ENCODE peak calls at places on chromosome X, in ten cellular contexts. W is heart left ventricle; R is CD8-positive, alpha-beta T cell; D is right atrium auricular region; P is A549; I is body of pancreas; U is RWPE2; F is breast epithelium; X is AG09309; J is ovary. E is an unnamed sample.
A peak's percentile ranks its signal among the peaks of the same experiment; 100 is the strongest.

GRCh38 chrX:146615807-146616206 is 193.8 kb upstream of the CXorf51B start:
- DNase-seq in W (no peak), R (no peak), D (no peak), P (no peak), I (no peak), U (no peak), F (no peak), X (no peak), J (no peak), E (no peak)

GRCh38 chrX:109707322-109707721 is 25.7 kb downstream of the ACSL4 start:
- DNase-seq in W (no peak), R (no peak), D (no peak), P (no peak), I (no peak), U (no peak), F (no peak), X (no peak), J (no peak), E (no peak)

GRCh38 chrX:51487960-51488267 is 8.5 kb downstream of the NUDT11 start:
- DNase-seq in W (no peak), R (no peak), D (no peak), P (no peak), I (no peak), U (no peak), F (no peak), X (no peak), J (no peak), E (no peak)

GRCh38 chrX:97527725-97528124 is 644.0 kb downstream of the RPA4 start:
- DNase-seq in W (no peak), R (no peak), D (no peak), P (no peak), I (no peak), U (no peak), F (no peak), X (no peak), J (no peak), E (no peak)

GRCh38 chrX:78104447-78105176 is 564 bp downstream of the PGK1 start:
- DNase-seq in W (no peak), R (peak; percentile 45), D (peak; percentile 69), P (peak; percentile 35), I (peak; percentile 68), U (no peak), F (peak; percentile 23), X (peak; percentile 24), J (peak; percentile 37), E (no peak)

GRCh38 chrX:51641421-51642021 is 22.8 kb upstream of the CENPVL3 start:
- DNase-seq in W (no peak), R (no peak), D (no peak), P (peak; percentile 2), I (peak; percentile 13), U (no peak), F (no peak), X (peak; percentile 3), J (no peak), E (peak; percentile 18)

GRCh38 chrX:118724775-118725174 is 2.6 kb upstream of the IL13RA1 start:
- DNase-seq in W (no peak), R (no peak), D (no peak), P (peak; percentile 15), I (no peak), U (no peak), F (no peak), X (no peak), J (no peak), E (no peak)

GRCh38 chrX:103554687-103555417 is 30.5 kb upstream of the TCEAL4 start:
- DNase-seq in W (no peak), R (peak; percentile 73), D (no peak), P (no peak), I (peak; percentile 18), U (no peak), F (peak; percentile 51), X (no peak), J (no peak), E (peak; percentile 15)

GRCh38 chrX:104351173-104351769 is 96.5 kb upstream of the ESX1 start:
- DNase-seq in W (no peak), R (no peak), D (no peak), P (peak; percentile 44), I (no peak), U (no peak), F (no peak), X (peak; percentile 67), J (no peak), E (no peak)

GRCh38 chrX:71532078-71532752 is 689 bp upstream of the OGT start:
- DNase-seq in W (no peak), R (peak; percentile 79), D (no peak), P (peak; percentile 8), I (peak; percentile 14), U (no peak), F (no peak), X (no peak), J (no peak), E (no peak)

GRCh38 chrX:106987488-106987887 is 12.5 kb downstream of the MORC4 start:
- DNase-seq in W (no peak), R (no peak), D (no peak), P (no peak), I (no peak), U (no peak), F (no peak), X (no peak), J (no peak), E (no peak)
- H3K4me3 ChIP-seq in W (no peak overlapping the region), R (no peak overlapping the region), D (no peak overlapping the region), P (no peak overlapping the region), I (no peak overlapping the region), U (no peak overlapping the region), F (no peak overlapping the region), X (no peak overlapping the region), J (no peak overlapping the region), E (no peak overlapping the region)

GRCh38 chrX:30573125-30573524 is 4.4 kb downstream of the TASL start:
- DNase-seq in W (no peak), R (no peak), D (no peak), P (no peak), I (no peak), U (no peak), F (no peak), X (no peak), J (no peak), E (no peak)

GRCh38 chrX:30570505-30570904 is 7.1 kb downstream of the TASL start:
- DNase-seq in W (no peak), R (no peak), D (no peak), P (no peak), I (no peak), U (no peak), F (no peak), X (peak; percentile 1), J (no peak), E (no peak)

GRCh38 chrX:30572004-30572403 is 5.6 kb downstream of the TASL start:
- DNase-seq in W (no peak), R (no peak), D (no peak), P (no peak), I (no peak), U (no peak), F (no peak), X (no peak), J (no peak), E (no peak)

GRCh38 chrX:30576881-30577280 is 685 bp downstream of the TASL start:
- DNase-seq in W (no peak), R (no peak), D (no peak), P (no peak), I (no peak), U (no peak), F (no peak), X (no peak), J (no peak), E (no peak)

DNA sequence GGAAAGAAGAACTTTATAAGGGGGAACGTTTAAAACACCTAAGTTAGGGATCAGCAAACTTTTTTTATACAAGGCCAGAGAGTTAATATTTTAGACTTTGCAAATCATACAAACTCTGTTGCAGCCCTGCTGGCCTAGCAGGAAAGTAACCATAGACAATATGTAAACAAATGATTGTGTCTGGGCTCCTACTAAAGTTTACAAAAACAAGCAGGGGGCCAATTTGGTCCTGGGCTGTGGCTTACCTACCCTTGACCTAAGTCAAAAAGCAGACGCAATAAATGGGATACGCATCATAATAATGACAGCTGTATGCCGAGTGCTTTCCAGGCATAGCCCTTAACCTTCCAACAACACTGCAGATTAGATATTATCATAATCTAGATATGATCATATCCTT is 4.9 kb downstream of the TASL start:
- DNase-seq in W (no peak), R (no peak), D (no peak), P (no peak), I (no peak), U (no peak), F (no peak), X (no peak), J (no peak), E (no peak)
- TF ChIP-seq CTCF in W (no peak), R (no peak), D (no peak), P (no peak), I (no peak), U (no peak), F (no peak), X (no peak), J (no peak), E (no peak)

DNA sequence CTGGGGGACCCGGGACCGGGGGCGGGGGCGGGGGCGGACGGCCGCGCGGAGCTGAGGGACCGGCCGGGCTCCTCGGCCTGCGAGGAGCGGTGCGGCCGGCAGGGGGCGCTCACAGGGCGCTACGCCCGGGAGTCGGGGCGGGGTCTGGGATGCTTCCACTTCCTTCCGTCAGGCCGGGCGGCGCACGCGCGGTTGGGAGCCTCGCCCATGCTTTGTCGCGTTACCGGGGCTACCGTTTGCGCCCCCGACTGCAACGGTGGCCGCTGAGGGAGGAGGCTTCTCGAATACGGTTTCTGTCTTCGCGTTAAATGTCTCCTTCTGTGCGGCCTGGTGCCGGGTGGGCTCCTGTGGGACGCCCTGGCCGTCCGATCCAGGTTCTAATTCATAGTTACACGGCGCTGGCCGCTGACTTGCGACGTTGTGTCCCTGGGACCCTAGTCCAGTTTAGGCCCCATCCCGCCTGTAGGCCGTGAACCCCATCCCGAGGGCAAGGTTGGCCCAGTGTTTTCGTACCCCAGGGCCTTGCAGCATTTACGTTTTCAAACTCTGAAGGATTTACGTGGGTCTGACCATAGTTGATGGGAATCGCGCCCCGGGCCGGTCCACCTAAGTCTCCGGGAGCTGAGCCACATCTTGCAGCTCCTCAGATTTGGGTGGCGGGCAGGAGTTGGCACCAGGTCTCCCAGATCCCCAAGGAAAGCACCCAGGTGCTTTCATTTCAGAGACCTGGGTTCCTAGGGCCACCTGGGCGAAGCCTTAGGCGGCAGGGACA is 549 bp downstream of the MSL3 start:
- DNase-seq in W (peak; percentile 94), R (peak; percentile 91), D (peak; percentile 82), P (peak; percentile 70), I (peak; percentile 89), U (peak; percentile 77), F (peak; percentile 53), X (peak; percentile 20), J (peak; percentile 88), E (peak; percentile 21)
- H3K4me3 ChIP-seq in W (peak overlapping the region; percentile 83), R (peak overlapping the region; percentile 76), D (peak overlapping the region; percentile 64), P (peak overlapping the region; percentile 84), I (peak overlapping the region; percentile 82), U (peak overlapping the region; percentile 71), F (peak overlapping the region; percentile 70), X (peak overlapping the region; percentile 83), J (peak overlapping the region; percentile 52), E (peak overlapping the region; percentile 86)

DNA sequence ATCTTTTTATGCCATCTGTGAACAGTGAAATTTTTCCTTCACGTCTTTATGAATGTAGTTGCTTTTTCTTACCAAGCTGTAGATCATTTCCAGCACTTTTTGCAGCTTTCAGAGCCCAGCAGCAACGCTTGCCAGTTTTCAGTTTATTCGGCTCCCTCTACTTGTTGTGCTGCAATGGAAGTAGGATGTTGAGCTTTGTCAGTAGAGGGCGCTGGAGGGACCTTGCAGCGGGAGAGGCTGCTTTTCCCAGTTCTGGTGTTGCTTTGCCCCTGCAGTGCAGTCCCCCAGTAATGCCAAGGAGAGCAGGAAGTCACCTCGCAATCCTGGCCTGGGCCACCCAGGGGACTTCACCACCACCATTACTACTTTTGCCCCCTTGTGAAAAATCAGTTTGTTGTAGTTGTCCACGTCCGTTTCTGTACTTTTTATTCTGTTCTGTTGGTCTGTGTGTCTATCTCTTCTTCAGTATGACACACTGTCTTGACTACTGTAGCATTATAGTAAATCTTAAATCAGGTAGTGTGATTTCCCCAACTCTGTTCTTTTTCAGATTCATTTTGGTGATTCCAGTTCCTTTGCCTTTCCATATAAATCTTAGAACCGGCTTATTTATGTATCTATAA is 21.8 kb downstream of the CMC4 start:
- DNase-seq in W (no peak), R (peak; percentile 55), D (no peak), P (peak; percentile 27), I (peak; percentile 62), U (no peak), F (no peak), X (no peak), J (peak; percentile 37), E (no peak)
- TF ChIP-seq CTCF in W (peak; percentile 56), R (peak; percentile 50), D (peak; percentile 47), P (peak; percentile 51), I (peak; percentile 55), U (peak; percentile 35), F (no peak), X (peak; percentile 75), J (no peak), E (peak; percentile 68)